ENCODE peak calls at places on chromosomes 4 and X, in eight cellular contexts. One of them, this sample, is unnamed. For H3K36me3, the result is how much of the 10 kb centered on the place peaks cover.

GRCh38 chr4:100312615-100313355 is 122.5 kb upstream of the DDIT4L start:
- DNase-seq in ovary: no peak
- DNase-seq in small intestine: no peak
- DNase-seq in stomach: no peak
- DNase-seq in CD8-positive, alpha-beta memory T cell: no peak
- DNase-seq in body of pancreas: no peak
- DNase-seq in heart left ventricle: no peak
- DNase-seq in left ventricle myocardium inferior: no peak
- DNase-seq in this sample: no peak

GRCh38 chr4:40333921-40334352 is 1.2 kb upstream of the CHRNA9 start:
- DNase-seq in ovary: peak
- DNase-seq in small intestine: no peak
- DNase-seq in stomach: no peak
- DNase-seq in CD8-positive, alpha-beta memory T cell: no peak
- DNase-seq in body of pancreas: no peak
- DNase-seq in heart left ventricle: no peak
- DNase-seq in left ventricle myocardium inferior: no peak
- DNase-seq in this sample: peak

GRCh38 chr4:71446479-71447081 is 107.8 kb downstream of the SLC4A4 start:
- DNase-seq in ovary: no peak
- DNase-seq in small intestine: no peak
- DNase-seq in stomach: no peak
- DNase-seq in CD8-positive, alpha-beta memory T cell: no peak
- DNase-seq in body of pancreas: no peak
- DNase-seq in heart left ventricle: no peak
- DNase-seq in left ventricle myocardium inferior: no peak
- DNase-seq in this sample: no peak

GRCh38 chr4:141395246-141395830 is 174.6 kb downstream of the ZNF330 start:
- DNase-seq in ovary: no peak
- DNase-seq in small intestine: no peak
- DNase-seq in stomach: no peak
- DNase-seq in CD8-positive, alpha-beta memory T cell: no peak
- DNase-seq in body of pancreas: no peak
- DNase-seq in heart left ventricle: no peak
- DNase-seq in left ventricle myocardium inferior: no peak
- DNase-seq in this sample: no peak

GRCh38 chr4:124322234-124322831 is 390.2 kb downstream of the ANKRD50 start:
- DNase-seq in ovary: no peak
- DNase-seq in small intestine: no peak
- DNase-seq in stomach: no peak
- DNase-seq in CD8-positive, alpha-beta memory T cell: no peak
- DNase-seq in body of pancreas: no peak
- DNase-seq in heart left ventricle: no peak
- DNase-seq in left ventricle myocardium inferior: no peak
- DNase-seq in this sample: no peak

GRCh38 chrX:153969904-153970397 is 1.7 kb downstream of the HCFC1 start:
- DNase-seq in ovary: peak
- DNase-seq in small intestine: peak
- DNase-seq in stomach: no peak
- DNase-seq in CD8-positive, alpha-beta memory T cell: no peak
- DNase-seq in body of pancreas: no peak
- DNase-seq in heart left ventricle: peak
- DNase-seq in left ventricle myocardium inferior: no peak
- DNase-seq in this sample: peak

GRCh38 chr4:175229154-175229553 is 311.0 kb downstream of the ADAM29 start:
- DNase-seq in ovary: no peak
- DNase-seq in small intestine: no peak
- DNase-seq in stomach: no peak
- DNase-seq in CD8-positive, alpha-beta memory T cell: no peak
- DNase-seq in body of pancreas: no peak
- DNase-seq in heart left ventricle: no peak
- DNase-seq in left ventricle myocardium inferior: no peak
- DNase-seq in this sample: no peak

GRCh38 chrX:101485212-101486064 is at the start of gene ARMCX4:
- DNase-seq in ovary: peak
- DNase-seq in small intestine: peak
- DNase-seq in stomach: peak
- DNase-seq in CD8-positive, alpha-beta memory T cell: no peak
- DNase-seq in body of pancreas: peak
- DNase-seq in heart left ventricle: peak
- DNase-seq in left ventricle myocardium inferior: peak
- DNase-seq in this sample: peak

GRCh38 chr4:148561467-148561866 is 119.3 kb upstream of the NR3C2 start:
- DNase-seq in ovary: no peak
- DNase-seq in small intestine: no peak
- DNase-seq in stomach: no peak
- DNase-seq in CD8-positive, alpha-beta memory T cell: no peak
- DNase-seq in body of pancreas: no peak
- DNase-seq in heart left ventricle: no peak
- DNase-seq in left ventricle myocardium inferior: no peak
- DNase-seq in this sample: no peak

GRCh38 chr4:165541773-165542459 is 163.1 kb downstream of the CPE start:
- DNase-seq in ovary: no peak
- DNase-seq in small intestine: no peak
- DNase-seq in stomach: no peak
- DNase-seq in CD8-positive, alpha-beta memory T cell: no peak
- DNase-seq in body of pancreas: no peak
- DNase-seq in heart left ventricle: no peak
- DNase-seq in left ventricle myocardium inferior: no peak
- DNase-seq in this sample: no peak

GRCh38 chrX:87727615-87728014 is 210.0 kb downstream of the KLHL4 start:
- DNase-seq in ovary: no peak
- DNase-seq in small intestine: no peak
- DNase-seq in stomach: no peak
- DNase-seq in CD8-positive, alpha-beta memory T cell: no peak
- DNase-seq in body of pancreas: no peak
- DNase-seq in heart left ventricle: no peak
- DNase-seq in left ventricle myocardium inferior: no peak
- DNase-seq in this sample: no peak

GRCh38 chr4:8736083-8736825 is 135.4 kb downstream of the HMX1 start:
- DNase-seq in ovary: no peak
- DNase-seq in small intestine: no peak
- DNase-seq in stomach: no peak
- DNase-seq in CD8-positive, alpha-beta memory T cell: no peak
- DNase-seq in body of pancreas: no peak
- DNase-seq in heart left ventricle: no peak
- DNase-seq in left ventricle myocardium inferior: no peak
- DNase-seq in this sample: peak

GRCh38 chrX:73850124-73851013 is 287.4 kb downstream of the CHIC1 start:
- DNase-seq in ovary: peak
- DNase-seq in small intestine: peak
- DNase-seq in stomach: peak
- DNase-seq in CD8-positive, alpha-beta memory T cell: no peak
- DNase-seq in body of pancreas: peak
- DNase-seq in heart left ventricle: no peak
- DNase-seq in left ventricle myocardium inferior: no peak
- DNase-seq in this sample: peak

GRCh38 chr4:54727346-54727745 is 69.6 kb downstream of the KIT start:
- DNase-seq in ovary: no peak
- DNase-seq in small intestine: no peak
- DNase-seq in stomach: no peak
- DNase-seq in CD8-positive, alpha-beta memory T cell: no peak
- DNase-seq in body of pancreas: no peak
- DNase-seq in heart left ventricle: no peak
- DNase-seq in left ventricle myocardium inferior: no peak
- DNase-seq in this sample: no peak

GRCh38 chr4:148443550-148444295 is 1.5 kb upstream of the NR3C2 start:
- DNase-seq in ovary: peak
- DNase-seq in small intestine: peak
- DNase-seq in stomach: peak
- DNase-seq in CD8-positive, alpha-beta memory T cell: peak
- DNase-seq in body of pancreas: peak
- DNase-seq in heart left ventricle: peak
- DNase-seq in left ventricle myocardium inferior: peak
- DNase-seq in this sample: peak

GRCh38 chrX:149950681-149951080 is 12.4 kb upstream of the EOLA2 start:
- DNase-seq in ovary: no peak
- DNase-seq in small intestine: peak
- DNase-seq in stomach: no peak
- DNase-seq in CD8-positive, alpha-beta memory T cell: no peak
- DNase-seq in body of pancreas: peak
- DNase-seq in heart left ventricle: no peak
- DNase-seq in left ventricle myocardium inferior: no peak
- DNase-seq in this sample: peak

GRCh38 chr4:25563071-25563564 is 92.5 kb upstream of the SLC34A2 start:
- DNase-seq in ovary: no peak
- DNase-seq in small intestine: no peak
- DNase-seq in stomach: no peak
- DNase-seq in CD8-positive, alpha-beta memory T cell: no peak
- DNase-seq in body of pancreas: no peak
- DNase-seq in heart left ventricle: no peak
- DNase-seq in left ventricle myocardium inferior: no peak
- DNase-seq in this sample: no peak

GRCh38 chr4:6622744-6623143 is 17.7 kb upstream of the MRFAP1 start:
- DNase-seq in ovary: no peak
- DNase-seq in small intestine: no peak
- DNase-seq in stomach: no peak
- DNase-seq in CD8-positive, alpha-beta memory T cell: no peak
- DNase-seq in body of pancreas: no peak
- DNase-seq in heart left ventricle: no peak
- DNase-seq in left ventricle myocardium inferior: no peak
- DNase-seq in this sample: peak

GRCh38 chr4:164731827-164732474 is 22.0 kb upstream of the SMIM31 start:
- DNase-seq in ovary: peak
- DNase-seq in small intestine: peak
- DNase-seq in stomach: peak
- DNase-seq in CD8-positive, alpha-beta memory T cell: peak
- DNase-seq in body of pancreas: peak
- DNase-seq in heart left ventricle: peak
- DNase-seq in left ventricle myocardium inferior: peak
- DNase-seq in this sample: peak

GRCh38 chrX:56232221-56233082 is at the start of gene KLF8:
- DNase-seq in ovary: peak
- DNase-seq in small intestine: peak
- DNase-seq in stomach: peak
- DNase-seq in CD8-positive, alpha-beta memory T cell: peak
- DNase-seq in body of pancreas: peak
- DNase-seq in heart left ventricle: peak
- DNase-seq in left ventricle myocardium inferior: peak
- DNase-seq in this sample: peak

GRCh38 chrX:119237526-119238035 is 1.5 kb downstream of the PGRMC1 start:
- DNase-seq in ovary: no peak
- DNase-seq in small intestine: no peak
- DNase-seq in stomach: no peak
- DNase-seq in CD8-positive, alpha-beta memory T cell: no peak
- DNase-seq in body of pancreas: no peak
- DNase-seq in heart left ventricle: no peak
- DNase-seq in left ventricle myocardium inferior: no peak
- DNase-seq in this sample: no peak

GRCh38 chrX:151830911-151831310 is 81.8 kb upstream of the MAGEA4 start:
- DNase-seq in ovary: no peak
- DNase-seq in small intestine: no peak
- DNase-seq in stomach: no peak
- DNase-seq in CD8-positive, alpha-beta memory T cell: no peak
- DNase-seq in body of pancreas: no peak
- DNase-seq in heart left ventricle: no peak
- DNase-seq in left ventricle myocardium inferior: no peak
- DNase-seq in this sample: no peak

GRCh38 chr4:158161561-158162354 is 11.1 kb downstream of the GASK1B start:
- DNase-seq in ovary: no peak
- DNase-seq in small intestine: no peak
- DNase-seq in stomach: no peak
- DNase-seq in CD8-positive, alpha-beta memory T cell: no peak
- DNase-seq in body of pancreas: no peak
- DNase-seq in heart left ventricle: peak
- DNase-seq in left ventricle myocardium inferior: no peak
- DNase-seq in this sample: no peak

GRCh38 chr4:45399116-45399515 is 672.8 kb upstream of the GNPDA2 start:
- DNase-seq in ovary: no peak
- DNase-seq in small intestine: no peak
- DNase-seq in stomach: no peak
- DNase-seq in CD8-positive, alpha-beta memory T cell: no peak
- DNase-seq in body of pancreas: no peak
- DNase-seq in heart left ventricle: no peak
- DNase-seq in left ventricle myocardium inferior: no peak
- DNase-seq in this sample: no peak

GRCh38 chr4:158535130-158535614 is 13.5 kb downstream of the RXFP1 start:
- DNase-seq in ovary: no peak
- DNase-seq in small intestine: no peak
- DNase-seq in stomach: no peak
- DNase-seq in CD8-positive, alpha-beta memory T cell: no peak
- DNase-seq in body of pancreas: no peak
- DNase-seq in heart left ventricle: no peak
- DNase-seq in left ventricle myocardium inferior: no peak
- DNase-seq in this sample: no peak

DNA sequence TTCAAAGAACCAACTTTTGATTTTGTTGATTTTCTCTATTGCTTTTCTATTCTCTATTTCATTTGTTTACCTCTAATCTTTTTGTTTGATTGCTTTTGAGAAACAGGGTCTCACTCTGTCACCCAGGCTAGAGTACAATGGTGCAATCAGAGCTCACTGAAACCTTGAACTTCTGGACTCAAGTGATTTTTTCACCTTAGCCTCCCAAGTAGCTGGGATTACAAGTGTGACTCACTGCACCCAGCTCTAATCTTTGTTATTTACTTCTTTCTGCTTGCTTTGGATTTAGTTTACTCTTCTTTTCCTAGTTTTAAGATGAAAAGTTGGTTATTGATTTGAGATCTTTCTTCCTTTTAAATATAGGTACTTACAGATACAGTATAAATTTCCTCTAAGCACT is 26.2 kb downstream of the RAB9B start:
- DNase-seq in ovary: no peak
- DNase-seq in small intestine: peak
- DNase-seq in stomach: no peak
- DNase-seq in CD8-positive, alpha-beta memory T cell: no peak
- DNase-seq in body of pancreas: no peak
- DNase-seq in heart left ventricle: no peak
- DNase-seq in left ventricle myocardium inferior: no peak
- DNase-seq in this sample: no peak
- H3K36me3 ChIP-seq in ovary: under half
- H3K36me3 ChIP-seq in small intestine: under half
- H3K36me3 ChIP-seq in stomach: under half
- H3K36me3 ChIP-seq in CD8-positive, alpha-beta memory T cell: under half
- H3K36me3 ChIP-seq in body of pancreas: under half
- H3K36me3 ChIP-seq in heart left ventricle: under half
- H3K36me3 ChIP-seq in left ventricle myocardium inferior: under half
- H3K36me3 ChIP-seq in this sample: under half

GRCh38 chrX:137430984-137431475 is 134.9 kb upstream of the ZIC3 start:
- DNase-seq in ovary: no peak
- DNase-seq in small intestine: no peak
- DNase-seq in stomach: no peak
- DNase-seq in CD8-positive, alpha-beta memory T cell: no peak
- DNase-seq in body of pancreas: no peak
- DNase-seq in heart left ventricle: no peak
- DNase-seq in left ventricle myocardium inferior: no peak
- DNase-seq in this sample: peak
- H3K4me3 ChIP-seq in ovary: no peak
- H3K4me3 ChIP-seq in small intestine: no peak
- H3K4me3 ChIP-seq in stomach: no peak
- H3K4me3 ChIP-seq in CD8-positive, alpha-beta memory T cell: no peak
- H3K4me3 ChIP-seq in body of pancreas: no peak
- H3K4me3 ChIP-seq in heart left ventricle: no peak
- H3K4me3 ChIP-seq in left ventricle myocardium inferior: no peak
- H3K4me3 ChIP-seq in this sample: no peak

GRCh38 chrX:31233941-31234496 is 162.2 kb upstream of the FTHL17 start:
- DNase-seq in ovary: no peak
- DNase-seq in small intestine: no peak
- DNase-seq in stomach: no peak
- DNase-seq in CD8-positive, alpha-beta memory T cell: no peak
- DNase-seq in body of pancreas: no peak
- DNase-seq in heart left ventricle: no peak
- DNase-seq in left ventricle myocardium inferior: no peak
- DNase-seq in this sample: peak
- H3K36me3 ChIP-seq in ovary: under half
- H3K36me3 ChIP-seq in small intestine: under half
- H3K36me3 ChIP-seq in stomach: under half
- H3K36me3 ChIP-seq in CD8-positive, alpha-beta memory T cell: under half
- H3K36me3 ChIP-seq in body of pancreas: under half
- H3K36me3 ChIP-seq in heart left ventricle: under half
- H3K36me3 ChIP-seq in left ventricle myocardium inferior: under half
- H3K36me3 ChIP-seq in this sample: under half

GRCh38 chrX:108443065-108443464 is 3.4 kb downstream of the COL4A5 start:
- DNase-seq in ovary: no peak
- DNase-seq in small intestine: no peak
- DNase-seq in stomach: no peak
- DNase-seq in CD8-positive, alpha-beta memory T cell: no peak
- DNase-seq in body of pancreas: no peak
- DNase-seq in heart left ventricle: no peak
- DNase-seq in left ventricle myocardium inferior: no peak
- DNase-seq in this sample: no peak
- H3K4me3 ChIP-seq in ovary: no peak
- H3K4me3 ChIP-seq in small intestine: no peak
- H3K4me3 ChIP-seq in stomach: no peak
- H3K4me3 ChIP-seq in CD8-positive, alpha-beta memory T cell: no peak
- H3K4me3 ChIP-seq in body of pancreas: no peak
- H3K4me3 ChIP-seq in heart left ventricle: peak
- H3K4me3 ChIP-seq in left ventricle myocardium inferior: peak
- H3K4me3 ChIP-seq in this sample: no peak

This sample was measured in H7.